ENCODE peak calls at places on chromosomes 7 and 10, in eight cellular contexts. One of them, this sample, is unnamed.

GRCh38 chr10:55629792-55630490 is 731.1 kb downstream of the ZWINT start:
- DNase-seq in suprapubic skin: peak; percentile 59
- DNase-seq in uterus: no peak
- DNase-seq in spleen: peak; percentile 70
- DNase-seq in IMR-90: peak; percentile 4
- DNase-seq in NB4: no peak
- DNase-seq in stomach: peak; percentile 55
- DNase-seq in GM12891: no peak
- DNase-seq in this sample: no peak

GRCh38 chr10:3468919-3469638 is 296.5 kb upstream of the PITRM1 start:
- DNase-seq in spleen: no peak
- DNase-seq in IMR-90: peak; percentile 96
- DNase-seq in stomach: no peak
- DNase-seq in suprapubic skin: peak; percentile 78
- DNase-seq in GM12891: no peak
- DNase-seq in NB4: peak; percentile 81
- DNase-seq in uterus: peak; percentile 69
- DNase-seq in this sample: no peak

GRCh38 chr10:126373137-126373536 is 15.1 kb downstream of the ADAM12 start:
- DNase-seq in GM12891: no peak
- DNase-seq in NB4: no peak
- DNase-seq in uterus: no peak
- DNase-seq in spleen: no peak
- DNase-seq in IMR-90: peak; percentile 50
- DNase-seq in stomach: no peak
- DNase-seq in suprapubic skin: no peak
- DNase-seq in this sample: no peak

GRCh38 chr10:4725917-4726606 is 99.9 kb upstream of the AKR1E2 start:
- DNase-seq in stomach: no peak
- DNase-seq in uterus: no peak
- DNase-seq in IMR-90: peak; percentile 89
- DNase-seq in GM12891: no peak
- DNase-seq in spleen: no peak
- DNase-seq in NB4: no peak
- DNase-seq in suprapubic skin: no peak
- DNase-seq in this sample: no peak

GRCh38 chr10:86287422-86287793 is 79.2 kb downstream of the GRID1 start:
- DNase-seq in suprapubic skin: no peak
- DNase-seq in GM12891: no peak
- DNase-seq in uterus: no peak
- DNase-seq in spleen: peak; percentile 54
- DNase-seq in NB4: no peak
- DNase-seq in stomach: no peak
- DNase-seq in IMR-90: no peak
- DNase-seq in this sample: no peak

GRCh38 chr7:36422072-36422471 is 32.4 kb downstream of the ANLN start:
- DNase-seq in suprapubic skin: no peak
- DNase-seq in spleen: no peak
- DNase-seq in IMR-90: no peak
- DNase-seq in NB4: no peak
- DNase-seq in uterus: no peak
- DNase-seq in stomach: no peak
- DNase-seq in GM12891: no peak
- DNase-seq in this sample: no peak

GRCh38 chr10:78594938-78595645 is 473.7 kb upstream of the ZMIZ1 start:
- DNase-seq in stomach: no peak
- DNase-seq in NB4: no peak
- DNase-seq in suprapubic skin: no peak
- DNase-seq in uterus: peak; percentile 8
- DNase-seq in spleen: no peak
- DNase-seq in GM12891: no peak
- DNase-seq in IMR-90: no peak
- DNase-seq in this sample: no peak

GRCh38 chr7:43764039-43764789 is 5.7 kb downstream of the BLVRA start:
- DNase-seq in NB4: no peak
- DNase-seq in suprapubic skin: no peak
- DNase-seq in stomach: peak; percentile 56
- DNase-seq in GM12891: peak; percentile 29
- DNase-seq in spleen: peak; percentile 84
- DNase-seq in uterus: peak; percentile 49
- DNase-seq in IMR-90: no peak
- DNase-seq in this sample: no peak

GRCh38 chr7:92614586-92615237 is 24.5 kb upstream of the FAM133B start:
- DNase-seq in stomach: no peak
- DNase-seq in NB4: no peak
- DNase-seq in suprapubic skin: no peak
- DNase-seq in spleen: no peak
- DNase-seq in uterus: no peak
- DNase-seq in GM12891: no peak
- DNase-seq in IMR-90: peak; percentile 54
- DNase-seq in this sample: no peak

GRCh38 chr10:50497758-50498157 is 126.0 kb downstream of the SGMS1 start:
- DNase-seq in stomach: no peak
- DNase-seq in suprapubic skin: no peak
- DNase-seq in GM12891: no peak
- DNase-seq in uterus: no peak
- DNase-seq in IMR-90: peak; percentile 86
- DNase-seq in spleen: no peak
- DNase-seq in NB4: no peak
- DNase-seq in this sample: no peak

GRCh38 chr7:102891693-102892261 is 21.0 kb upstream of the LRRC17 start:
- DNase-seq in GM12891: no peak
- DNase-seq in IMR-90: peak; percentile 89
- DNase-seq in suprapubic skin: no peak
- DNase-seq in stomach: peak; percentile 75
- DNase-seq in uterus: peak; percentile 46
- DNase-seq in NB4: peak; percentile 60
- DNase-seq in spleen: no peak
- DNase-seq in this sample: no peak

GRCh38 chr7:30556854-30557644 is 37.6 kb upstream of the GARS1 start:
- DNase-seq in spleen: no peak
- DNase-seq in NB4: no peak
- DNase-seq in uterus: no peak
- DNase-seq in stomach: no peak
- DNase-seq in GM12891: no peak
- DNase-seq in suprapubic skin: peak; percentile 84
- DNase-seq in IMR-90: peak; percentile 25
- DNase-seq in this sample: no peak

GRCh38 chr10:16848562-16849154 is 31.4 kb upstream of the RSU1 start:
- DNase-seq in stomach: no peak
- DNase-seq in uterus: no peak
- DNase-seq in NB4: no peak
- DNase-seq in GM12891: no peak
- DNase-seq in IMR-90: no peak
- DNase-seq in spleen: no peak
- DNase-seq in suprapubic skin: no peak
- DNase-seq in this sample: no peak

DNA sequence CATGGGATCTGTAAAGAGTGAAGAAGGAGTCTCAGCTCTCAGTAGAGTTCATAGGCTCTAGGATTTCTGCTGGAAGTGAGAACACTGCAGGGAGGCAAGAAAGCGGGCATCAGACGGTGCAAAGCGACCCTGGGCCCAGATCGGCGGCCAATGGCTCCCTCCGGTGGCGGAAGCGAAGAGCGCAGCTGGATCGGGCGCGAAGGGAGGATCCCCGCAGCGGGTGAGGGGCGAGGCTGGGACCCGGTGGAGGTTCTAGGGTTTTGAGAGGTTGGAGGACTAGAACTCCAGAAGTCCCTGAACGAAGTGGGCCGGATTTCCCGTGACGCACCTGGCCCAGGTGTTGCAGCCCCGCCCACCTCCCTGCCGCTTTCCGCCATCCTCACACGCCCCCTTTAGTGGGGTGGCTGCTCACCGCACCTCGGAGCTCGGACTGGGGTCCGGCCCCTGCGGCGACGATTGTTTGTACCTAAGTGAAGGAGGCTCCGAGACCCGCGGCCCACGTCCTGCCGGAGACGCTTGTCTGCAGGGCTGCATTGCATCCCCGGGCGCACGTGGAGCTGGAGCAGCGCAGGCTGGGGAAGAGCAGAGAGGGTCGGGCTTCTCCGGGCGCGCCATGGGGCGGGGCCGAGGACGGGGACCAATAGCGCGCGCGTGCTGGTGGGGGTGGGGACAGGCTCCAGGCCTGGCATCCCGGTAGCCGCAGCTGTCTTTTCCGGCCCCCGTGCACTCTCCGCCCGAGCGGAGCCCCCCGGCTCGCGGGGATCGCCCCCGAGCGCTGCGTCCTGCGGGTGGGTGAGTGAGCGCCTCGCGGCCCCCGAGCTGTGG is at the start of gene SLC12A9:
- DNase-seq in suprapubic skin: peak; percentile 93
- DNase-seq in spleen: peak; percentile 97
- DNase-seq in stomach: peak; percentile 90
- DNase-seq in GM12891: peak; percentile 98
- DNase-seq in NB4: peak; percentile 96
- DNase-seq in IMR-90: peak; percentile 85
- DNase-seq in uterus: peak; percentile 88
- DNase-seq in this sample: peak; percentile 97
- TF ChIP-seq POLR2A in suprapubic skin: no peak
- TF ChIP-seq POLR2A in spleen: peak; percentile 25
- TF ChIP-seq POLR2A in stomach: no peak
- TF ChIP-seq POLR2A in GM12891: no peak
- TF ChIP-seq POLR2A in NB4: peak; percentile 67
- TF ChIP-seq POLR2A in IMR-90: peak; percentile 18
- TF ChIP-seq POLR2A in uterus: peak; percentile 29
- TF ChIP-seq POLR2A in this sample: peak; percentile 30

GRCh38 chr7:106285051-106285800 is 443 bp upstream of the NAMPT start:
- DNase-seq in GM12891: peak; percentile 78
- DNase-seq in stomach: peak; percentile 100
- DNase-seq in IMR-90: peak; percentile 97
- DNase-seq in uterus: peak; percentile 98
- DNase-seq in NB4: peak; percentile 99
- DNase-seq in suprapubic skin: peak; percentile 100
- DNase-seq in spleen: peak; percentile 100
- DNase-seq in this sample: peak; percentile 64

GRCh38 chr7:106284516-106285050 is at the start of gene NAMPT:
- DNase-seq in GM12891: no peak
- DNase-seq in NB4: peak; percentile 63
- DNase-seq in spleen: no peak
- DNase-seq in suprapubic skin: peak; percentile 97
- DNase-seq in stomach: peak; percentile 59
- DNase-seq in IMR-90: no peak
- DNase-seq in uterus: peak; percentile 54
- DNase-seq in this sample: no peak

GRCh38 chr7:106282852-106283251 is 1.9 kb downstream of the NAMPT start:
- DNase-seq in suprapubic skin: no peak
- DNase-seq in spleen: no peak
- DNase-seq in stomach: no peak
- DNase-seq in GM12891: no peak
- DNase-seq in NB4: no peak
- DNase-seq in uterus: no peak
- DNase-seq in IMR-90: no peak
- DNase-seq in this sample: no peak

GRCh38 chr7:106283501-106283830 is 1.3 kb downstream of the NAMPT start:
- DNase-seq in IMR-90: no peak
- DNase-seq in GM12891: no peak
- DNase-seq in suprapubic skin: no peak
- DNase-seq in spleen: no peak
- DNase-seq in stomach: no peak
- DNase-seq in NB4: no peak
- DNase-seq in uterus: no peak
- DNase-seq in this sample: no peak

DNA sequence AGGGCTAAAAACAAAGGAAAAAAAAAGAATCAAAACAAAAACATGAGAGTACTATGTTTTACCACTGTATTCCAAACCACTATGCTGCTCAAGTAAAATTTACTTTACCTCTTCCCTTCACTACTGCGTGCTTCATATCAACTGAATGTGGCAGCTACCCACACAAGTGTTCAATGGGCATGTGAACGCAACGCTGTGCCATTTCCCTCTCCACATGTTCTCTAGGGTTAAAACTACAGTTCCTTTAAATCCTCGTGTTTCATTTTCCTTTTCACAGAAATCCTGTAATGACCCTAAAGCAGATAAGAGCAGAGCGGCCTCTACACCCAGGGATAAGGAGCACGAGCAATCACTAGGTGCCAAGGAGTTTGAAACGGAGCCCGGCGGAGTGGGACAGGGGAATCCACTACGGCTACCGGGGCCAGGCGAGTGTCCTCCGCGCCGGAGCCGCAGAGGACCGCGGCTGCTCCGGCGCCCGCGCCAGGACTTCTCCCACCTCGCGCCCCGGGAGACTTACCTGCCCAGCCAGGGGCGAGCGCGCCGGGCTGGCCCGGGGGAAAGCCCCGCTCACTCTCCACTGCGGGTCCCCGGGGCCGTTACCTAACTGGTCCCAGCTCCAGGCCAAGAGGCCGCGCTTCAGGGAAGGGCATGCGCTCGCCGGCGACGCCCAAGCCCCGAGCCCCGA is 810 bp downstream of the NAMPT start:
- DNase-seq in GM12891: no peak
- DNase-seq in IMR-90: peak; percentile 37
- DNase-seq in NB4: peak; percentile 72
- DNase-seq in stomach: peak; percentile 65
- DNase-seq in uterus: peak; percentile 55
- DNase-seq in spleen: no peak
- DNase-seq in suprapubic skin: peak; percentile 77
- DNase-seq in this sample: no peak
- TF ChIP-seq POLR2A in GM12891: no peak
- TF ChIP-seq POLR2A in IMR-90: peak; percentile 38
- TF ChIP-seq POLR2A in NB4: no peak
- TF ChIP-seq POLR2A in stomach: no peak
- TF ChIP-seq POLR2A in uterus: no peak
- TF ChIP-seq POLR2A in spleen: peak; percentile 50
- TF ChIP-seq POLR2A in suprapubic skin: no peak
- TF ChIP-seq POLR2A in this sample: no peak

DNA sequence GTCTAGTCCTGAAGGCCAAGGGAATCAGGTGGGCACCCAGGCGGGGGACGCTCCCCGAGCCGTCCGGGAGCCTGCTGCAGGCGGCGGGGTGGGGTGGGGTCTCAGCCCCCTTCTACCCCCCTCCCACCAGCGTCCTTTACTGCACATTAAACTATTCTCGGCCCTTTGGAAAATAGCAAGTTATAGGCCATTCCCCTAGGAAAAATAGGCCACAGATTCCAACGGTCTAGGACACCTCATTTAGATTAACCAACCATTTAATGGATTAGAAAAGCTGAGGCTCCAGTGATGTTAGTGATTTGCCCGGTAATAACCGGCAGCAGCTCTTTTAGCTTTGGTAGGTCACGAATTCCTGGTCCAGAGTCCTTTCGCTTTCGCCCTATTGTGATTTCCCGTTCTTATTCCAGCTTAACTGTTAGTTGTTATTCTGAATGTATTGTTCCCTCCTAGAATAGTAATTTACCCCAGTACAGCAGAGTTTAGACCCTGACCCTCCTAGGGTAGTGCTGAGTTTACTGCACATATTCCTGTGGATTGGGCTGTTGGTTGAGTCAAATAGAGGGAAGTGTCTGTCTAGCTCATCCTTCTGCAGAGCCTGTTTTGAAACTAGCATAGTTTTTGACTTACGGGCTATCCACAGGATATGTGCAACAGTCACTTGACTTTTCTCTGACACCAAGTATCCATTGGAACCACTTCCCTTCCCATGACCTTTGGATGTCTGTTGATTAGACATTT is 721 bp downstream of the GSTO1 start:
- DNase-seq in spleen: no peak
- DNase-seq in GM12891: no peak
- DNase-seq in NB4: peak; percentile 77
- DNase-seq in suprapubic skin: no peak
- DNase-seq in IMR-90: peak; percentile 90
- DNase-seq in stomach: no peak
- DNase-seq in uterus: no peak
- DNase-seq in this sample: no peak
- TF ChIP-seq POLR2A in spleen: peak; percentile 43
- TF ChIP-seq POLR2A in GM12891: no peak
- TF ChIP-seq POLR2A in NB4: no peak
- TF ChIP-seq POLR2A in suprapubic skin: no peak
- TF ChIP-seq POLR2A in IMR-90: peak; percentile 91
- TF ChIP-seq POLR2A in stomach: no peak
- TF ChIP-seq POLR2A in uterus: peak; percentile 41
- TF ChIP-seq POLR2A in this sample: no peak

GRCh38 chr10:97498841-97499560 is at the start of gene UBTD1:
- DNase-seq in spleen: no peak
- DNase-seq in IMR-90: peak; percentile 49
- DNase-seq in suprapubic skin: peak; percentile 85
- DNase-seq in stomach: peak; percentile 39
- DNase-seq in GM12891: no peak
- DNase-seq in uterus: peak; percentile 63
- DNase-seq in NB4: peak; percentile 79
- DNase-seq in this sample: no peak
- TF ChIP-seq POLR2A in spleen: no peak
- TF ChIP-seq POLR2A in IMR-90: no peak
- TF ChIP-seq POLR2A in suprapubic skin: no peak
- TF ChIP-seq POLR2A in stomach: no peak
- TF ChIP-seq POLR2A in GM12891: no peak
- TF ChIP-seq POLR2A in uterus: peak; percentile 33
- TF ChIP-seq POLR2A in NB4: no peak
- TF ChIP-seq POLR2A in this sample: no peak

This sample was measured in GM12892.